ENCODE peak calls at places on chromosomes 13 and 19, in six cellular contexts. F is cardiac muscle cell, N is Karpas-422, O is A549, S is neural progenitor cell, J is psoas muscle. D is an unnamed sample. For H3K9me3 and H3K4me1, the result is how much of the 10 kb centered on the place peaks cover.

GRCh38 chr13:23656637-23657036 is 86.4 kb downstream of the TNFRSF19 start:
- DNase-seq in F (peak), J (no peak), S (no peak), N (peak), O (no peak), D (no peak)

GRCh38 chr13:49615844-49616687 is 12.2 kb upstream of the ARL11 start:
- DNase-seq in N (no peak), F (peak), S (no peak), O (no peak), J (no peak), D (no peak)

GRCh38 chr13:114174529-114174941 is 4.5 kb upstream of the CFAP97D2 start:
- DNase-seq in S (no peak), J (no peak), O (no peak), N (no peak), F (peak), D (no peak)

GRCh38 chr19:35718345-35719041 is 690 bp downstream of the KMT2B start:
- DNase-seq in S (no peak), J (peak), N (peak), O (peak), F (peak), D (peak)

GRCh38 chr13:22108283-22108897 is 437.5 kb downstream of the FGF9 start:
- DNase-seq in S (no peak), F (peak), O (no peak), N (no peak), J (no peak), D (no peak)

GRCh38 chr19:48170817-48171347 is 402 bp downstream of the ZSWIM9 start:
- DNase-seq in S (peak), J (no peak), F (no peak), O (no peak), N (no peak), D (no peak)

GRCh38 chr13:56332671-56333070 is 808.0 kb upstream of the PRR20A start:
- DNase-seq in O (no peak), F (no peak), J (no peak), S (no peak), N (no peak), D (no peak)

GRCh38 chr13:83024955-83025594 is 857.2 kb downstream of the SLITRK1 start:
- DNase-seq in F (peak), O (no peak), S (no peak), J (no peak), N (no peak), D (no peak)

GRCh38 chr13:52348081-52348480 is 57.9 kb downstream of the THSD1 start:
- DNase-seq in S (no peak), N (no peak), J (no peak), O (no peak), F (peak), D (no peak)

GRCh38 chr19:40150170-40150569 is 41.1 kb upstream of the MAP3K10 start:
- DNase-seq in S (no peak), J (no peak), N (no peak), O (no peak), F (peak), D (no peak)

GRCh38 chr13:80684525-80685017 is 343.6 kb upstream of the SPRY2 start:
- DNase-seq in N (no peak), S (no peak), F (no peak), J (no peak), O (no peak), D (no peak)

GRCh38 chr19:17777840-17778620 is 16.9 kb upstream of the B3GNT3 start:
- DNase-seq in S (peak), O (peak), J (peak), F (peak), N (peak), D (peak)

GRCh38 chr13:24032674-24033073 is 127.8 kb upstream of the SPATA13 start:
- DNase-seq in N (no peak), O (no peak), S (no peak), F (peak), J (no peak), D (no peak)

GRCh38 chr19:18254546-18255500 is 19.4 kb downstream of the IQCN start:
- DNase-seq in F (no peak), N (peak), J (no peak), S (no peak), O (no peak), D (no peak)

GRCh38 chr19:8601796-8602195 is 8.7 kb downstream of the ADAMTS10 start:
- DNase-seq in O (no peak), J (no peak), N (no peak), F (no peak), S (no peak), D (no peak)

GRCh38 chr19:27734496-27735220 is 1478.3 kb downstream of the UQCRFS1 start:
- DNase-seq in J (no peak), S (no peak), O (no peak), F (no peak), N (no peak), D (no peak)

GRCh38 chr19:28245937-28246336 is 967.0 kb downstream of the UQCRFS1 start:
- DNase-seq in N (no peak), S (no peak), O (no peak), J (no peak), F (no peak), D (no peak)

GRCh38 chr13:93865235-93865634 is 614.2 kb downstream of the DCT start:
- DNase-seq in J (no peak), F (no peak), O (no peak), N (no peak), S (no peak), D (no peak)

GRCh38 chr13:89982406-89983085 is 1364.9 kb upstream of the MIR17HG start:
- DNase-seq in J (no peak), N (no peak), O (no peak), F (peak), S (no peak), D (no peak)

GRCh38 chr13:97895383-97895782 is 58.1 kb upstream of the IPO5 start:
- DNase-seq in S (no peak), J (no peak), N (no peak), O (no peak), F (no peak), D (no peak)

GRCh38 chr13:40185393-40185792 is 481.0 kb downstream of the FOXO1 start:
- DNase-seq in O (no peak), J (no peak), N (peak), F (no peak), S (no peak), D (no peak)

GRCh38 chr13:98576215-98576945 is 527 bp downstream of the STK24 start:
- DNase-seq in J (peak), S (peak), O (no peak), F (peak), N (peak), D (peak)

GRCh38 chr13:51619614-51620013 is 35.4 kb downstream of the WDFY2 start:
- DNase-seq in O (no peak), J (no peak), S (no peak), N (no peak), F (peak), D (no peak)

GRCh38 chr19:11798391-11799296 is at the start of gene ZNF491:
- DNase-seq in F (peak), J (peak), S (peak), N (peak), O (no peak), D (peak)

GRCh38 chr19:10061717-10062310 is 24.3 kb upstream of the SHFL start:
- DNase-seq in F (peak), S (peak), O (no peak), J (no peak), N (no peak), D (no peak)

GRCh38 chr19:7401694-7402093 is 53.0 kb downstream of the ARHGEF18 start:
- DNase-seq in S (no peak), N (no peak), F (no peak), J (no peak), O (no peak), D (no peak)

GRCh38 chr19:33618884-33619283 is 2.9 kb upstream of the CHST8 start:
- DNase-seq in S (no peak), O (no peak), N (no peak), J (no peak), F (no peak), D (no peak)

GRCh38 chr13:72151241-72151640 is 284.2 kb upstream of the DACH1 start:
- DNase-seq in O (no peak), S (no peak), F (peak), J (no peak), N (no peak), D (no peak)

GRCh38 chr19:35959040-35959967 is 23.1 kb downstream of the LRFN3 start:
- DNase-seq in N (no peak), F (no peak), J (peak), S (peak), O (no peak), D (peak)

GRCh38 chr19:45523642-45524256 is 16.5 kb downstream of the VASP start:
- DNase-seq in J (peak), O (peak), S (peak), F (peak), N (peak), D (peak)

GRCh38 chr13:97392020-97392419 is 41.9 kb upstream of the RAP2A start:
- DNase-seq in F (no peak), O (no peak), J (no peak), N (no peak), S (no peak), D (no peak)

DNA sequence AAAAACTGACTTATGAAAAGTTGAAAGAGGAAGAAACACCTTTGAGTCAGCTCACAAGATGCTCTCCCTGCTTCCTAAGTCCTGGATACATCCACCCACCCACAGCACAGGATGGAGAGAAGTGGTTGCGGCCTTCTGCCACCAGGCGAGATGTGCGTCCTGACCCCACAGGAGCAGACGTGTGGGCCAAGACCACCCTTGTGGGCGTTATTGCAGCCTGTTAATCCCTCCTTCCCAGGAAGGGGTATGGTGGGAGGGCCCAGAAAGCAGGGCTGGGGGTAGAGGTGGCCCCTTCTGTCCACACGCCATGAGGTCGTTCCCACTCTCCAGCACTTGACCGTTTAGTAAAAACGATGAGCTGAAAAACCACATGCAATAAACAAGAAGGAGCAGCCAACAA is 2.3 kb upstream of the AKAP8L start:
- DNase-seq in J (no peak), S (no peak), O (no peak), F (no peak), N (no peak), D (no peak)
- H3K27ac ChIP-seq in J (peak), S (no peak), O (no peak), F (peak), N (no peak), D (no peak)

GRCh38 chr19:21707065-21707464 is 60.3 kb downstream of the ZNF100 start:
- DNase-seq in O (no peak), S (no peak), J (no peak), F (no peak), N (no peak), D (no peak)
- H3K9me3 ChIP-seq in O (under half), S (under half), J (under half), F (under half), N (under half), D (under half)

DNA sequence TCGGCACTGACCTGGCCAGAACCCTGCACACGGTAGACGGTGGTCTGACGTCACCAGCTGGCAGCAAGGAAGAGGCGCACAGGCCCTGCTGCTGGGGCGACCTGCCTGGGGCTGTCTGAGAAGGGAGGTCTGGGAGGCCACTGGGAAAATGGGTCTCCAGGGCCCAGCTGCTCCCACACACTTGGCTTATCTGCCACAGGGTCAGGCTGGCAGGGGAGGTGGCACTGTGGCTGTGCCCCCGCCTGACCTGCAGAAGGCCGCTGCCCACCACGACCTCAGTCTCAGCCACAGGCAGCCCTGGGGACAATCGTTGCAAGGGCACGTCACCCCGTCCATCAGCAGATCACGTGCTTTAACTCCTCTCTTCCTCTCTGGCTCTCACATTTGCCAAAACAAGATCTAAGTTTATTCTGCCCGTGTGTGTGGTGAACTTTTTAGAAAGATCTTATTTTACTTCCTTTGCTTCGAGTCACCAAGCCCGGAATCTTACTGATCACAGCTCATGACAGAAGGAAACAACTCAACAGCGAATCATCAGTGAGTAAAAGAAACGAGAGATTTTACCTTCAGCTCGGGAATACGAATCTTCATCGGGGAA is 45.2 kb upstream of the RANBP3 start:
- DNase-seq in J (no peak), O (no peak), N (no peak), F (peak), S (no peak), D (peak)
- H3K4me1 ChIP-seq in J (under half), O (under half), N (under half), F (under half), S (under half), D (under half)

GRCh38 chr19:13208131-13208963 is 58.1 kb downstream of the IER2 start:
- DNase-seq in N (peak), J (peak), O (no peak), F (peak), S (peak), D (no peak)
- H3K27ac ChIP-seq in N (no peak), J (peak), O (peak), F (no peak), S (no peak), D (no peak)

GRCh38 chr19:23475477-23475876 is 80.2 kb upstream of the ZNF91 start:
- DNase-seq in F (no peak), J (no peak), O (no peak), S (no peak), N (no peak), D (no peak)
- H3K9me3 ChIP-seq in F (under half), J (under half), O (under half), S (under half), N (under half), D (under half)

D was measured in aorta.